ENCODE peak calls at places on chromosome 11, in five cellular contexts. D is dermis blood vessel endothelial cell, Z is body of pancreas, V is AG04450, S is AG08395. G is an unnamed sample.

GRCh38 chr11:101618691-101619090 is 34.9 kb upstream of the TRPC6 start:
- DNase-seq in S (peak), Z (no peak), V (peak), D (no peak), G (no peak)

GRCh38 chr11:132844956-132845355 is 687.3 kb downstream of the OPCML start:
- DNase-seq in D (no peak), S (peak), Z (no peak), V (peak), G (no peak)

GRCh38 chr11:26931248-26931631 is 62.7 kb upstream of the FIBIN start:
- DNase-seq in V (no peak), S (peak), Z (no peak), D (no peak), G (no peak)

GRCh38 chr11:68038718-68039525 is at the start of gene TCIRG1:
- DNase-seq in D (peak), Z (peak), S (peak), V (no peak), G (peak)

GRCh38 chr11:46504817-46505613 is 88.8 kb downstream of the AMBRA1 start:
- DNase-seq in S (no peak), D (peak), Z (no peak), V (peak), G (no peak)

GRCh38 chr11:22832315-22833041 is 2.9 kb upstream of the SVIP start:
- DNase-seq in Z (no peak), D (peak), V (no peak), S (no peak), G (no peak)

GRCh38 chr11:126403039-126403438 is 47.6 kb downstream of the ST3GAL4 start:
- DNase-seq in V (no peak), S (no peak), Z (no peak), D (no peak), G (peak)

GRCh38 chr11:86978247-86978646 is 23.1 kb upstream of the FZD4 start:
- DNase-seq in V (no peak), D (no peak), Z (peak), S (no peak), G (no peak)

GRCh38 chr11:60840711-60841430 is 1.0 kb upstream of the CCDC86 start:
- DNase-seq in Z (no peak), D (peak), V (peak), S (peak), G (no peak)

GRCh38 chr11:126088999-126089398 is 26.3 kb upstream of the CDON start:
- DNase-seq in Z (no peak), D (no peak), S (no peak), V (no peak), G (no peak)

GRCh38 chr11:831132-831864 is 1.5 kb upstream of the CD151 start:
- DNase-seq in S (no peak), Z (no peak), D (peak), V (no peak), G (no peak)

GRCh38 chr11:75949023-75949672 is 134.1 kb downstream of the UVRAG start:
- DNase-seq in Z (no peak), S (peak), V (no peak), D (peak), G (no peak)

GRCh38 chr11:128660957-128661356 is 32.9 kb upstream of the FLI1 start:
- DNase-seq in V (no peak), S (no peak), Z (no peak), D (no peak), G (no peak)

GRCh38 chr11:17272823-17273222 is 3.7 kb upstream of the NUCB2 start:
- DNase-seq in S (no peak), D (no peak), Z (no peak), V (no peak), G (no peak)

GRCh38 chr11:115645631-115646271 is 141.5 kb upstream of the CADM1 start:
- DNase-seq in D (no peak), S (no peak), V (no peak), Z (peak), G (no peak)

GRCh38 chr11:47351159-47352126 is 1.1 kb downstream of the MYBPC3 start:
- DNase-seq in S (no peak), V (no peak), Z (peak), D (no peak), G (no peak)

GRCh38 chr11:72003776-72004171 is 5.1 kb downstream of the IL18BP start:
- DNase-seq in V (no peak), S (no peak), D (no peak), Z (no peak), G (no peak)

GRCh38 chr11:9264381-9265210 is 554 bp downstream of the DENND5A start:
- DNase-seq in D (peak), Z (peak), V (no peak), S (peak), G (peak)

GRCh38 chr11:105000797-105001196 is 22.2 kb downstream of the CASP5 start:
- DNase-seq in S (no peak), Z (peak), D (peak), V (no peak), G (no peak)